ENCODE peak calls at places on chromosome 2, in nine cellular contexts. One of them, this sample, is unnamed.

GRCh38 chr2:16481342-16481741 is 184.3 kb downstream of the CYRIA start:
- DNase-seq in stimulated activated CD4-positive, alpha-beta T cell treated with anti-CD3 and anti-CD28 coated beads, Interleukin-2, amount 100 ng/mL, for 48 hours: no peak
- DNase-seq in NCI-H2171 treated with DMSO at 0.1 percent for 48 hours: no peak
- DNase-seq in hippocampal formation: no peak
- DNase-seq in lower leg skin: no peak
- DNase-seq in Kasumi-1: no peak
- DNase-seq in right cardiac atrium: no peak
- DNase-seq in globus pallidus: no peak
- DNase-seq in EL: no peak
- DNase-seq in this sample: no peak

GRCh38 chr2:30147196-30147714 is 448 bp downstream of the YPEL5 start:
- DNase-seq in stimulated activated CD4-positive, alpha-beta T cell treated with anti-CD3 and anti-CD28 coated beads, Interleukin-2, amount 100 ng/mL, for 48 hours: peak
- DNase-seq in NCI-H2171 treated with DMSO at 0.1 percent for 48 hours: no peak
- DNase-seq in hippocampal formation: no peak
- DNase-seq in lower leg skin: peak
- DNase-seq in Kasumi-1: no peak
- DNase-seq in right cardiac atrium: no peak
- DNase-seq in globus pallidus: no peak
- DNase-seq in EL: no peak
- DNase-seq in this sample: peak

GRCh38 chr2:85719609-85720240 is 25.6 kb downstream of the GNLY start:
- DNase-seq in stimulated activated CD4-positive, alpha-beta T cell treated with anti-CD3 and anti-CD28 coated beads, Interleukin-2, amount 100 ng/mL, for 48 hours: no peak
- DNase-seq in NCI-H2171 treated with DMSO at 0.1 percent for 48 hours: no peak
- DNase-seq in hippocampal formation: no peak
- DNase-seq in lower leg skin: peak
- DNase-seq in Kasumi-1: no peak
- DNase-seq in right cardiac atrium: peak
- DNase-seq in globus pallidus: no peak
- DNase-seq in EL: no peak
- DNase-seq in this sample: no peak

GRCh38 chr2:169709970-169710369 is 15.7 kb downstream of the PHOSPHO2 start:
- DNase-seq in stimulated activated CD4-positive, alpha-beta T cell treated with anti-CD3 and anti-CD28 coated beads, Interleukin-2, amount 100 ng/mL, for 48 hours: no peak
- DNase-seq in NCI-H2171 treated with DMSO at 0.1 percent for 48 hours: no peak
- DNase-seq in hippocampal formation: no peak
- DNase-seq in lower leg skin: no peak
- DNase-seq in Kasumi-1: no peak
- DNase-seq in right cardiac atrium: no peak
- DNase-seq in globus pallidus: no peak
- DNase-seq in EL: no peak
- DNase-seq in this sample: no peak

GRCh38 chr2:5730386-5730785 is 38.2 kb downstream of the SOX11 start:
- DNase-seq in stimulated activated CD4-positive, alpha-beta T cell treated with anti-CD3 and anti-CD28 coated beads, Interleukin-2, amount 100 ng/mL, for 48 hours: no peak
- DNase-seq in NCI-H2171 treated with DMSO at 0.1 percent for 48 hours: no peak
- DNase-seq in hippocampal formation: no peak
- DNase-seq in lower leg skin: no peak
- DNase-seq in Kasumi-1: no peak
- DNase-seq in right cardiac atrium: no peak
- DNase-seq in globus pallidus: no peak
- DNase-seq in EL: no peak
- DNase-seq in this sample: no peak

GRCh38 chr2:226515344-226516055 is 284.1 kb downstream of the IRS1 start:
- DNase-seq in stimulated activated CD4-positive, alpha-beta T cell treated with anti-CD3 and anti-CD28 coated beads, Interleukin-2, amount 100 ng/mL, for 48 hours: no peak
- DNase-seq in NCI-H2171 treated with DMSO at 0.1 percent for 48 hours: peak
- DNase-seq in hippocampal formation: no peak
- DNase-seq in lower leg skin: no peak
- DNase-seq in Kasumi-1: no peak
- DNase-seq in right cardiac atrium: no peak
- DNase-seq in globus pallidus: no peak
- DNase-seq in EL: peak
- DNase-seq in this sample: peak

GRCh38 chr2:19554520-19554919 is 196.1 kb upstream of the OSR1 start:
- DNase-seq in stimulated activated CD4-positive, alpha-beta T cell treated with anti-CD3 and anti-CD28 coated beads, Interleukin-2, amount 100 ng/mL, for 48 hours: no peak
- DNase-seq in NCI-H2171 treated with DMSO at 0.1 percent for 48 hours: no peak
- DNase-seq in hippocampal formation: no peak
- DNase-seq in lower leg skin: no peak
- DNase-seq in Kasumi-1: no peak
- DNase-seq in right cardiac atrium: no peak
- DNase-seq in globus pallidus: no peak
- DNase-seq in EL: no peak
- DNase-seq in this sample: no peak

GRCh38 chr2:232013701-232014353 is 52.3 kb downstream of the DIS3L2 start:
- DNase-seq in stimulated activated CD4-positive, alpha-beta T cell treated with anti-CD3 and anti-CD28 coated beads, Interleukin-2, amount 100 ng/mL, for 48 hours: no peak
- DNase-seq in NCI-H2171 treated with DMSO at 0.1 percent for 48 hours: peak
- DNase-seq in hippocampal formation: no peak
- DNase-seq in lower leg skin: no peak
- DNase-seq in Kasumi-1: peak
- DNase-seq in right cardiac atrium: no peak
- DNase-seq in globus pallidus: no peak
- DNase-seq in EL: peak
- DNase-seq in this sample: peak

GRCh38 chr2:74441690-74442482 is at the start of gene RTKN:
- DNase-seq in stimulated activated CD4-positive, alpha-beta T cell treated with anti-CD3 and anti-CD28 coated beads, Interleukin-2, amount 100 ng/mL, for 48 hours: no peak
- DNase-seq in NCI-H2171 treated with DMSO at 0.1 percent for 48 hours: peak
- DNase-seq in hippocampal formation: peak
- DNase-seq in lower leg skin: peak
- DNase-seq in Kasumi-1: no peak
- DNase-seq in right cardiac atrium: peak
- DNase-seq in globus pallidus: no peak
- DNase-seq in EL: no peak
- DNase-seq in this sample: no peak

GRCh38 chr2:16142383-16143361 is 202.3 kb downstream of the MYCN start:
- DNase-seq in stimulated activated CD4-positive, alpha-beta T cell treated with anti-CD3 and anti-CD28 coated beads, Interleukin-2, amount 100 ng/mL, for 48 hours: no peak
- DNase-seq in NCI-H2171 treated with DMSO at 0.1 percent for 48 hours: no peak
- DNase-seq in hippocampal formation: no peak
- DNase-seq in lower leg skin: peak
- DNase-seq in Kasumi-1: no peak
- DNase-seq in right cardiac atrium: no peak
- DNase-seq in globus pallidus: no peak
- DNase-seq in EL: no peak
- DNase-seq in this sample: no peak

GRCh38 chr2:59449264-59449663 is 1104.2 kb downstream of the BCL11A start:
- DNase-seq in stimulated activated CD4-positive, alpha-beta T cell treated with anti-CD3 and anti-CD28 coated beads, Interleukin-2, amount 100 ng/mL, for 48 hours: no peak
- DNase-seq in NCI-H2171 treated with DMSO at 0.1 percent for 48 hours: no peak
- DNase-seq in hippocampal formation: no peak
- DNase-seq in lower leg skin: no peak
- DNase-seq in Kasumi-1: no peak
- DNase-seq in right cardiac atrium: no peak
- DNase-seq in globus pallidus: no peak
- DNase-seq in EL: no peak
- DNase-seq in this sample: no peak

GRCh38 chr2:31386648-31387047 is 27.9 kb downstream of the XDH start:
- DNase-seq in stimulated activated CD4-positive, alpha-beta T cell treated with anti-CD3 and anti-CD28 coated beads, Interleukin-2, amount 100 ng/mL, for 48 hours: no peak
- DNase-seq in NCI-H2171 treated with DMSO at 0.1 percent for 48 hours: no peak
- DNase-seq in hippocampal formation: no peak
- DNase-seq in lower leg skin: no peak
- DNase-seq in Kasumi-1: no peak
- DNase-seq in right cardiac atrium: no peak
- DNase-seq in globus pallidus: no peak
- DNase-seq in EL: no peak
- DNase-seq in this sample: no peak

GRCh38 chr2:26650713-26651457 is 9.7 kb upstream of the CIB4 start:
- DNase-seq in stimulated activated CD4-positive, alpha-beta T cell treated with anti-CD3 and anti-CD28 coated beads, Interleukin-2, amount 100 ng/mL, for 48 hours: no peak
- DNase-seq in NCI-H2171 treated with DMSO at 0.1 percent for 48 hours: no peak
- DNase-seq in hippocampal formation: no peak
- DNase-seq in lower leg skin: peak
- DNase-seq in Kasumi-1: no peak
- DNase-seq in right cardiac atrium: no peak
- DNase-seq in globus pallidus: no peak
- DNase-seq in EL: peak
- DNase-seq in this sample: no peak

GRCh38 chr2:215573495-215573894 is 137.6 kb upstream of the FN1 start:
- DNase-seq in stimulated activated CD4-positive, alpha-beta T cell treated with anti-CD3 and anti-CD28 coated beads, Interleukin-2, amount 100 ng/mL, for 48 hours: no peak
- DNase-seq in NCI-H2171 treated with DMSO at 0.1 percent for 48 hours: no peak
- DNase-seq in hippocampal formation: no peak
- DNase-seq in lower leg skin: no peak
- DNase-seq in Kasumi-1: no peak
- DNase-seq in right cardiac atrium: no peak
- DNase-seq in globus pallidus: no peak
- DNase-seq in EL: no peak
- DNase-seq in this sample: no peak

GRCh38 chr2:218982312-218983262 is 2.4 kb downstream of the FEV start:
- DNase-seq in stimulated activated CD4-positive, alpha-beta T cell treated with anti-CD3 and anti-CD28 coated beads, Interleukin-2, amount 100 ng/mL, for 48 hours: no peak
- DNase-seq in NCI-H2171 treated with DMSO at 0.1 percent for 48 hours: no peak
- DNase-seq in hippocampal formation: no peak
- DNase-seq in lower leg skin: no peak
- DNase-seq in Kasumi-1: no peak
- DNase-seq in right cardiac atrium: no peak
- DNase-seq in globus pallidus: no peak
- DNase-seq in EL: no peak
- DNase-seq in this sample: no peak

GRCh38 chr2:222960126-222960525 is 91.9 kb upstream of the KCNE4 start:
- DNase-seq in stimulated activated CD4-positive, alpha-beta T cell treated with anti-CD3 and anti-CD28 coated beads, Interleukin-2, amount 100 ng/mL, for 48 hours: no peak
- DNase-seq in NCI-H2171 treated with DMSO at 0.1 percent for 48 hours: no peak
- DNase-seq in hippocampal formation: no peak
- DNase-seq in lower leg skin: no peak
- DNase-seq in Kasumi-1: no peak
- DNase-seq in right cardiac atrium: no peak
- DNase-seq in globus pallidus: no peak
- DNase-seq in EL: peak
- DNase-seq in this sample: no peak

GRCh38 chr2:237603718-237604362 is 13.3 kb upstream of the RAB17 start:
- DNase-seq in stimulated activated CD4-positive, alpha-beta T cell treated with anti-CD3 and anti-CD28 coated beads, Interleukin-2, amount 100 ng/mL, for 48 hours: no peak
- DNase-seq in NCI-H2171 treated with DMSO at 0.1 percent for 48 hours: no peak
- DNase-seq in hippocampal formation: peak
- DNase-seq in lower leg skin: peak
- DNase-seq in Kasumi-1: peak
- DNase-seq in right cardiac atrium: peak
- DNase-seq in globus pallidus: peak
- DNase-seq in EL: peak
- DNase-seq in this sample: no peak

GRCh38 chr2:207594245-207594644 is 30.9 kb downstream of the METTL21A start:
- DNase-seq in stimulated activated CD4-positive, alpha-beta T cell treated with anti-CD3 and anti-CD28 coated beads, Interleukin-2, amount 100 ng/mL, for 48 hours: no peak
- DNase-seq in NCI-H2171 treated with DMSO at 0.1 percent for 48 hours: no peak
- DNase-seq in hippocampal formation: no peak
- DNase-seq in lower leg skin: no peak
- DNase-seq in Kasumi-1: no peak
- DNase-seq in right cardiac atrium: no peak
- DNase-seq in globus pallidus: no peak
- DNase-seq in EL: no peak
- DNase-seq in this sample: no peak

GRCh38 chr2:223416826-223417610 is 185.1 kb downstream of the SCG2 start:
- DNase-seq in stimulated activated CD4-positive, alpha-beta T cell treated with anti-CD3 and anti-CD28 coated beads, Interleukin-2, amount 100 ng/mL, for 48 hours: no peak
- DNase-seq in NCI-H2171 treated with DMSO at 0.1 percent for 48 hours: no peak
- DNase-seq in hippocampal formation: no peak
- DNase-seq in lower leg skin: no peak
- DNase-seq in Kasumi-1: no peak
- DNase-seq in right cardiac atrium: peak
- DNase-seq in globus pallidus: no peak
- DNase-seq in EL: peak
- DNase-seq in this sample: no peak

GRCh38 chr2:161096336-161096735 is 63.9 kb upstream of the TANK start:
- DNase-seq in stimulated activated CD4-positive, alpha-beta T cell treated with anti-CD3 and anti-CD28 coated beads, Interleukin-2, amount 100 ng/mL, for 48 hours: no peak
- DNase-seq in NCI-H2171 treated with DMSO at 0.1 percent for 48 hours: peak
- DNase-seq in hippocampal formation: no peak
- DNase-seq in lower leg skin: no peak
- DNase-seq in Kasumi-1: no peak
- DNase-seq in right cardiac atrium: no peak
- DNase-seq in globus pallidus: peak
- DNase-seq in EL: no peak
- DNase-seq in this sample: no peak

GRCh38 chr2:185970148-185970852 is 231.7 kb downstream of the FSIP2 start:
- DNase-seq in stimulated activated CD4-positive, alpha-beta T cell treated with anti-CD3 and anti-CD28 coated beads, Interleukin-2, amount 100 ng/mL, for 48 hours: no peak
- DNase-seq in NCI-H2171 treated with DMSO at 0.1 percent for 48 hours: no peak
- DNase-seq in hippocampal formation: no peak
- DNase-seq in lower leg skin: no peak
- DNase-seq in Kasumi-1: no peak
- DNase-seq in right cardiac atrium: no peak
- DNase-seq in globus pallidus: no peak
- DNase-seq in EL: no peak
- DNase-seq in this sample: no peak

GRCh38 chr2:124933883-124934282 is 908.8 kb downstream of the CNTNAP5 start:
- DNase-seq in stimulated activated CD4-positive, alpha-beta T cell treated with anti-CD3 and anti-CD28 coated beads, Interleukin-2, amount 100 ng/mL, for 48 hours: no peak
- DNase-seq in NCI-H2171 treated with DMSO at 0.1 percent for 48 hours: no peak
- DNase-seq in hippocampal formation: no peak
- DNase-seq in lower leg skin: no peak
- DNase-seq in Kasumi-1: no peak
- DNase-seq in right cardiac atrium: no peak
- DNase-seq in globus pallidus: no peak
- DNase-seq in EL: no peak
- DNase-seq in this sample: no peak

GRCh38 chr2:224156436-224156835 is 117.3 kb upstream of the SERPINE2 start:
- DNase-seq in stimulated activated CD4-positive, alpha-beta T cell treated with anti-CD3 and anti-CD28 coated beads, Interleukin-2, amount 100 ng/mL, for 48 hours: no peak
- DNase-seq in NCI-H2171 treated with DMSO at 0.1 percent for 48 hours: no peak
- DNase-seq in hippocampal formation: no peak
- DNase-seq in lower leg skin: no peak
- DNase-seq in Kasumi-1: no peak
- DNase-seq in right cardiac atrium: no peak
- DNase-seq in globus pallidus: no peak
- DNase-seq in EL: no peak
- DNase-seq in this sample: no peak

GRCh38 chr2:101704046-101704466 is 6.5 kb downstream of the MAP4K4 start:
- DNase-seq in stimulated activated CD4-positive, alpha-beta T cell treated with anti-CD3 and anti-CD28 coated beads, Interleukin-2, amount 100 ng/mL, for 48 hours: no peak
- DNase-seq in NCI-H2171 treated with DMSO at 0.1 percent for 48 hours: peak
- DNase-seq in hippocampal formation: no peak
- DNase-seq in lower leg skin: no peak
- DNase-seq in Kasumi-1: no peak
- DNase-seq in right cardiac atrium: peak
- DNase-seq in globus pallidus: peak
- DNase-seq in EL: peak
- DNase-seq in this sample: peak

GRCh38 chr2:16553222-16553621 is 112.4 kb downstream of the CYRIA start:
- DNase-seq in stimulated activated CD4-positive, alpha-beta T cell treated with anti-CD3 and anti-CD28 coated beads, Interleukin-2, amount 100 ng/mL, for 48 hours: peak
- DNase-seq in NCI-H2171 treated with DMSO at 0.1 percent for 48 hours: peak
- DNase-seq in hippocampal formation: peak
- DNase-seq in lower leg skin: no peak
- DNase-seq in Kasumi-1: peak
- DNase-seq in right cardiac atrium: peak
- DNase-seq in globus pallidus: peak
- DNase-seq in EL: no peak
- DNase-seq in this sample: peak

GRCh38 chr2:71505086-71505769 is 51.9 kb downstream of the DYSF start:
- DNase-seq in stimulated activated CD4-positive, alpha-beta T cell treated with anti-CD3 and anti-CD28 coated beads, Interleukin-2, amount 100 ng/mL, for 48 hours: no peak
- DNase-seq in NCI-H2171 treated with DMSO at 0.1 percent for 48 hours: peak
- DNase-seq in hippocampal formation: no peak
- DNase-seq in lower leg skin: no peak
- DNase-seq in Kasumi-1: no peak
- DNase-seq in right cardiac atrium: peak
- DNase-seq in globus pallidus: no peak
- DNase-seq in EL: no peak
- DNase-seq in this sample: no peak

GRCh38 chr2:136112949-136113766 is 4.8 kb downstream of the CXCR4 start:
- DNase-seq in stimulated activated CD4-positive, alpha-beta T cell treated with anti-CD3 and anti-CD28 coated beads, Interleukin-2, amount 100 ng/mL, for 48 hours: no peak
- DNase-seq in NCI-H2171 treated with DMSO at 0.1 percent for 48 hours: no peak
- DNase-seq in hippocampal formation: no peak
- DNase-seq in lower leg skin: no peak
- DNase-seq in Kasumi-1: peak
- DNase-seq in right cardiac atrium: no peak
- DNase-seq in globus pallidus: no peak
- DNase-seq in EL: no peak
- DNase-seq in this sample: no peak

GRCh38 chr2:227115761-227116160 is 48.2 kb downstream of the COL4A4 start:
- DNase-seq in stimulated activated CD4-positive, alpha-beta T cell treated with anti-CD3 and anti-CD28 coated beads, Interleukin-2, amount 100 ng/mL, for 48 hours: no peak
- DNase-seq in NCI-H2171 treated with DMSO at 0.1 percent for 48 hours: peak
- DNase-seq in hippocampal formation: no peak
- DNase-seq in lower leg skin: no peak
- DNase-seq in Kasumi-1: no peak
- DNase-seq in right cardiac atrium: no peak
- DNase-seq in globus pallidus: no peak
- DNase-seq in EL: peak
- DNase-seq in this sample: no peak

GRCh38 chr2:99545622-99546021 is 55.8 kb upstream of the REV1 start:
- DNase-seq in stimulated activated CD4-positive, alpha-beta T cell treated with anti-CD3 and anti-CD28 coated beads, Interleukin-2, amount 100 ng/mL, for 48 hours: no peak
- DNase-seq in NCI-H2171 treated with DMSO at 0.1 percent for 48 hours: no peak
- DNase-seq in hippocampal formation: no peak
- DNase-seq in lower leg skin: no peak
- DNase-seq in Kasumi-1: no peak
- DNase-seq in right cardiac atrium: no peak
- DNase-seq in globus pallidus: no peak
- DNase-seq in EL: no peak
- DNase-seq in this sample: no peak

GRCh38 chr2:159882069-159882468 is 84.1 kb upstream of the CD302 start:
- DNase-seq in stimulated activated CD4-positive, alpha-beta T cell treated with anti-CD3 and anti-CD28 coated beads, Interleukin-2, amount 100 ng/mL, for 48 hours: no peak
- DNase-seq in NCI-H2171 treated with DMSO at 0.1 percent for 48 hours: no peak
- DNase-seq in hippocampal formation: no peak
- DNase-seq in lower leg skin: no peak
- DNase-seq in Kasumi-1: no peak
- DNase-seq in right cardiac atrium: no peak
- DNase-seq in globus pallidus: no peak
- DNase-seq in EL: no peak
- DNase-seq in this sample: no peak

GRCh38 chr2:44038277-44038676 is 42.5 kb upstream of the LRPPRC start:
- DNase-seq in stimulated activated CD4-positive, alpha-beta T cell treated with anti-CD3 and anti-CD28 coated beads, Interleukin-2, amount 100 ng/mL, for 48 hours: no peak
- DNase-seq in NCI-H2171 treated with DMSO at 0.1 percent for 48 hours: no peak
- DNase-seq in hippocampal formation: no peak
- DNase-seq in lower leg skin: no peak
- DNase-seq in Kasumi-1: no peak
- DNase-seq in right cardiac atrium: no peak
- DNase-seq in globus pallidus: no peak
- DNase-seq in EL: no peak
- DNase-seq in this sample: no peak